ENCODE peak calls at places on chromosome 13, in six cellular contexts. K is DND-41, W is lower lobe of right lung, F is lower leg skin, V is psoas muscle, C is osteoblast. T is an unnamed sample.

GRCh38 chr13:21971662-21972635 is 301.1 kb downstream of the FGF9 start:
- DNase-seq in F (no peak), C (no peak), W (no peak), K (no peak), V (no peak), T (no peak)

GRCh38 chr13:52713894-52714293 is 25.7 kb downstream of the CNMD start:
- DNase-seq in C (no peak), K (no peak), W (peak; percentile 65), F (no peak), V (no peak), T (peak; percentile 61)

GRCh38 chr13:99359493-99359892 is 52.3 kb upstream of the GPR183 start:
- DNase-seq in K (no peak), V (no peak), C (no peak), F (peak; percentile 68), W (no peak), T (no peak)

GRCh38 chr13:23609414-23610186 is 39.4 kb downstream of the TNFRSF19 start:
- DNase-seq in F (no peak), V (no peak), C (no peak), W (no peak), K (no peak), T (no peak)

GRCh38 chr13:113207890-113208423 is 512 bp downstream of the PCID2 start:
- DNase-seq in F (no peak), K (peak; percentile 23), W (peak; percentile 66), V (no peak), C (peak; percentile 85), T (no peak)

GRCh38 chr13:23643828-23644419 is 73.7 kb downstream of the TNFRSF19 start:
- DNase-seq in C (no peak), K (no peak), F (no peak), W (no peak), V (no peak), T (no peak)

GRCh38 chr13:89783221-89783755 is 1564.2 kb upstream of the MIR17HG start:
- DNase-seq in V (no peak), C (no peak), K (no peak), F (no peak), W (no peak), T (no peak)

GRCh38 chr13:99916366-99917103 is 55.0 kb downstream of the ZIC5 start:
- DNase-seq in C (peak; percentile 94), V (no peak), F (no peak), W (no peak), K (peak; percentile 51), T (no peak)

GRCh38 chr13:99196466-99197256 is 4.0 kb upstream of the UBAC2 start:
- DNase-seq in F (no peak), K (no peak), W (no peak), C (peak; percentile 6), V (no peak), T (no peak)

GRCh38 chr13:31067416-31068118 is 94.1 kb downstream of the HSPH1 start:
- DNase-seq in C (peak; percentile 93), F (peak; percentile 46), K (no peak), V (no peak), W (no peak), T (no peak)

GRCh38 chr13:39311619-39312018 is 273.4 kb downstream of the NHLRC3 start:
- DNase-seq in W (no peak), C (no peak), V (no peak), F (no peak), K (no peak), T (no peak)

GRCh38 chr13:91601807-91602206 is 203.4 kb downstream of the GPC5 start:
- DNase-seq in C (no peak), V (no peak), K (no peak), F (no peak), W (no peak), T (no peak)

GRCh38 chr13:46622013-46622917 is 69.3 kb downstream of the LRCH1 start:
- DNase-seq in C (peak; percentile 68), W (no peak), V (no peak), K (no peak), F (no peak), T (no peak)

GRCh38 chr13:46622918-46623256 is 69.9 kb downstream of the LRCH1 start:
- DNase-seq in F (no peak), V (no peak), C (no peak), W (no peak), K (no peak), T (no peak)

GRCh38 chr13:46624353-46624752 is 71.4 kb downstream of the LRCH1 start:
- DNase-seq in W (no peak), V (no peak), F (no peak), K (no peak), C (no peak), T (no peak)

GRCh38 chr13:46627462-46627861 is 74.5 kb downstream of the LRCH1 start:
- DNase-seq in C (no peak), K (no peak), V (no peak), W (no peak), F (no peak), T (no peak)

DNA sequence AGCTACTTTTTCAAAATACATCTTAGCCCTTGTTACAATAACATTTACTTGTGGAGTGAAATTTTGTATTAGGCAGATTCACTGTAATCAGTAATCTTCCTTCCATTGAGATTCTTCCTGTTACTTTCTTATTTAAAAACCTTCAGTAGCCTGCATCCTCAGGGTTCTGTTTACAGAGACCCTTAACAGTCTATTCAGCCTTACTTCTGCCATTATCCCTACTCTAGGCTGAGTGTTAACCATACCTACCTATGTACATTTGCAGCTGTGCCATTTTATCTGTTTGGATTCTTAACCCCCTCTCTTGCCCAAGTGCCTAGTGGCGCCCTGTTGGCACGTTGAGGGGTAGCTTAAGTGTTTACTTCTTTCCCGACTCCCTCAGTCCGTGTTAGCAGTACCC is 71.9 kb downstream of the LRCH1 start:
- DNase-seq in F (no peak), K (no peak), C (no peak), W (no peak), V (no peak), T (no peak)
- H3K4me3 ChIP-seq in F (no peak overlapping the region), K (no peak overlapping the region), C (no peak overlapping the region), W (no peak overlapping the region), V (no peak overlapping the region), T (no peak overlapping the region)

GRCh38 chr13:51048166-51048461 is 63.0 kb downstream of the C13orf42 start:
- DNase-seq in C (no peak), V (no peak), K (no peak), W (no peak), F (no peak), T (no peak)

GRCh38 chr13:51045450-51045849 is 65.6 kb downstream of the C13orf42 start:
- DNase-seq in K (no peak), V (no peak), F (no peak), C (no peak), W (no peak), T (no peak)

GRCh38 chr13:51044023-51044665 is 66.9 kb downstream of the C13orf42 start:
- DNase-seq in F (no peak), V (no peak), W (no peak), C (peak; percentile 79), K (no peak), T (no peak)

GRCh38 chr13:51050021-51050886 is 60.8 kb downstream of the C13orf42 start:
- DNase-seq in F (no peak), W (no peak), V (no peak), C (no peak), K (no peak), T (no peak)

GRCh38 chr13:51047434-51048165 is 63.5 kb downstream of the C13orf42 start:
- DNase-seq in C (no peak), W (no peak), F (no peak), K (no peak), V (no peak), T (no peak)
- TF ChIP-seq CTCF in C (no peak), W (no peak), F (no peak), K (peak; percentile 34), V (no peak), T (no peak)

GRCh38 chr13:35712907-35713685 is 236.6 kb upstream of the MAB21L1 start:
- DNase-seq in W (no peak), C (no peak), F (no peak), V (no peak), K (no peak), T (no peak)
- H3K4me3 ChIP-seq in W (no peak overlapping the region), C (no peak overlapping the region), F (no peak overlapping the region), V (no peak overlapping the region), K (no peak overlapping the region), T (no peak overlapping the region)

GRCh38 chr13:88066847-88067246 is 395.7 kb downstream of the SLITRK5 start:
- DNase-seq in C (no peak), F (no peak), V (no peak), K (no peak), W (no peak), T (no peak)

GRCh38 chr13:88068316-88068715 is 397.1 kb downstream of the SLITRK5 start:
- DNase-seq in K (no peak), C (no peak), F (no peak), V (no peak), W (no peak), T (no peak)

GRCh38 chr13:88071371-88071770 is 400.2 kb downstream of the SLITRK5 start:
- DNase-seq in K (no peak), W (no peak), V (no peak), C (no peak), F (no peak), T (no peak)

GRCh38 chr13:88063741-88064140 is 392.6 kb downstream of the SLITRK5 start:
- DNase-seq in C (no peak), F (no peak), V (no peak), W (no peak), K (no peak), T (no peak)

DNA sequence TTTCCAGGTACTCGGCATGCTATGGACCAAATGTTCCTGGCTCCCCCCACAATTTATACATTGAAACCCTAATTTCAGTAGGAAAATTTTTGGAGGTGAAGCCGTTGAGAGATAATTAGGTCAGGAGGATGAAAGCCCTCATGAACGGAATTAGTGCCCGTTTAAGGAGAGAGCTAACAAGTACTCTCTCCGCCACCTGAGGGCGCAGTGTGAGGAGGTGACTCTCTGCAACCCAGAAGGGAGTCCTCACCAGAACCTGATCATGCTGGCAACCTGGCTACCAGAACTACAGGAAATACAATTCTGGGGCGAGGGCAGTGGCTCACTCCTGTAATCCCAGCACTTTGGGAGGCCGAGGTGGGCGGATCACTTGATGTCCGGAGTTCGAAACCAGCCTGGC is 397.8 kb downstream of the SLITRK5 start:
- DNase-seq in W (no peak), C (no peak), K (no peak), V (no peak), F (no peak), T (no peak)
- TF ChIP-seq CTCF in W (no peak), C (no peak), K (no peak), V (no peak), F (no peak), T (no peak)

GRCh38 chr13:41427700-41428099 is 29.6 kb upstream of the RGCC start:
- DNase-seq in W (no peak), F (no peak), V (no peak), C (no peak), K (no peak), T (no peak)
- H3K4me3 ChIP-seq in W (peak overlapping the region; percentile 28), F (no peak overlapping the region), V (peak overlapping the region; percentile 39), C (peak overlapping the region; percentile 56), K (no peak overlapping the region), T (peak overlapping the region; percentile 24)

T was measured in right atrium auricular region.